ENCODE peak calls at places on chromosomes 7 and 10, in ten cellular contexts. One of them, this sample, is unnamed.

GRCh38 chr10:70756710-70757360 is 28.3 kb downstream of the TBATA start:
- DNase-seq in memory B cell: no peak
- DNase-seq in tibial nerve: no peak
- DNase-seq in cardiac muscle cell: no peak
- DNase-seq in stimulated activated CD4-positive, alpha-beta T cell treated with anti-CD3 and anti-CD28 coated beads, Interleukin-1b, Interleukin-23, amount 100 ng/mL, for 1 hour: no peak
- DNase-seq in non-pigmented ciliary epithelial cell: peak
- DNase-seq in heart right ventricle: no peak
- DNase-seq in activated CD4-positive, alpha-beta T cell treated with anti-CD3 and anti-CD28 coated beads for 48 hours: no peak
- DNase-seq in NCI-H1092: no peak
- DNase-seq in D341Med: no peak
- DNase-seq in this sample: no peak

GRCh38 chr10:112565434-112566053 is 118.5 kb downstream of the VTI1A start:
- DNase-seq in memory B cell: no peak
- DNase-seq in tibial nerve: peak
- DNase-seq in cardiac muscle cell: peak
- DNase-seq in stimulated activated CD4-positive, alpha-beta T cell treated with anti-CD3 and anti-CD28 coated beads, Interleukin-1b, Interleukin-23, amount 100 ng/mL, for 1 hour: no peak
- DNase-seq in non-pigmented ciliary epithelial cell: peak
- DNase-seq in heart right ventricle: no peak
- DNase-seq in activated CD4-positive, alpha-beta T cell treated with anti-CD3 and anti-CD28 coated beads for 48 hours: peak
- DNase-seq in NCI-H1092: peak
- DNase-seq in D341Med: peak
- DNase-seq in this sample: peak

GRCh38 chr7:23072916-23073315 is 32.7 kb upstream of the KLHL7 start:
- DNase-seq in memory B cell: no peak
- DNase-seq in tibial nerve: no peak
- DNase-seq in cardiac muscle cell: peak
- DNase-seq in stimulated activated CD4-positive, alpha-beta T cell treated with anti-CD3 and anti-CD28 coated beads, Interleukin-1b, Interleukin-23, amount 100 ng/mL, for 1 hour: no peak
- DNase-seq in non-pigmented ciliary epithelial cell: no peak
- DNase-seq in heart right ventricle: no peak
- DNase-seq in activated CD4-positive, alpha-beta T cell treated with anti-CD3 and anti-CD28 coated beads for 48 hours: no peak
- DNase-seq in NCI-H1092: no peak
- DNase-seq in D341Med: no peak
- DNase-seq in this sample: no peak

GRCh38 chr10:68871105-68871711 is 29.9 kb upstream of the DDX50 start:
- DNase-seq in memory B cell: no peak
- DNase-seq in tibial nerve: no peak
- DNase-seq in cardiac muscle cell: peak
- DNase-seq in stimulated activated CD4-positive, alpha-beta T cell treated with anti-CD3 and anti-CD28 coated beads, Interleukin-1b, Interleukin-23, amount 100 ng/mL, for 1 hour: no peak
- DNase-seq in non-pigmented ciliary epithelial cell: peak
- DNase-seq in heart right ventricle: no peak
- DNase-seq in activated CD4-positive, alpha-beta T cell treated with anti-CD3 and anti-CD28 coated beads for 48 hours: peak
- DNase-seq in NCI-H1092: peak
- DNase-seq in D341Med: peak
- DNase-seq in this sample: peak

GRCh38 chr7:117800406-117800805 is 72.8 kb downstream of the CTTNBP2 start:
- DNase-seq in memory B cell: no peak
- DNase-seq in tibial nerve: no peak
- DNase-seq in cardiac muscle cell: no peak
- DNase-seq in stimulated activated CD4-positive, alpha-beta T cell treated with anti-CD3 and anti-CD28 coated beads, Interleukin-1b, Interleukin-23, amount 100 ng/mL, for 1 hour: no peak
- DNase-seq in non-pigmented ciliary epithelial cell: no peak
- DNase-seq in heart right ventricle: no peak
- DNase-seq in activated CD4-positive, alpha-beta T cell treated with anti-CD3 and anti-CD28 coated beads for 48 hours: no peak
- DNase-seq in NCI-H1092: no peak
- DNase-seq in D341Med: no peak
- DNase-seq in this sample: no peak

GRCh38 chr10:118564652-118565051 is 30.8 kb downstream of the PRLHR start:
- DNase-seq in memory B cell: no peak
- DNase-seq in tibial nerve: no peak
- DNase-seq in cardiac muscle cell: peak
- DNase-seq in stimulated activated CD4-positive, alpha-beta T cell treated with anti-CD3 and anti-CD28 coated beads, Interleukin-1b, Interleukin-23, amount 100 ng/mL, for 1 hour: no peak
- DNase-seq in non-pigmented ciliary epithelial cell: no peak
- DNase-seq in heart right ventricle: no peak
- DNase-seq in activated CD4-positive, alpha-beta T cell treated with anti-CD3 and anti-CD28 coated beads for 48 hours: no peak
- DNase-seq in NCI-H1092: no peak
- DNase-seq in D341Med: peak
- DNase-seq in this sample: peak

GRCh38 chr10:111249925-111250324 is 173.1 kb downstream of the ADRA2A start:
- DNase-seq in memory B cell: no peak
- DNase-seq in tibial nerve: no peak
- DNase-seq in cardiac muscle cell: no peak
- DNase-seq in stimulated activated CD4-positive, alpha-beta T cell treated with anti-CD3 and anti-CD28 coated beads, Interleukin-1b, Interleukin-23, amount 100 ng/mL, for 1 hour: no peak
- DNase-seq in non-pigmented ciliary epithelial cell: no peak
- DNase-seq in heart right ventricle: no peak
- DNase-seq in activated CD4-positive, alpha-beta T cell treated with anti-CD3 and anti-CD28 coated beads for 48 hours: no peak
- DNase-seq in NCI-H1092: no peak
- DNase-seq in D341Med: no peak
- DNase-seq in this sample: no peak

GRCh38 chr7:103651978-103652377 is 206.0 kb upstream of the SLC26A5 start:
- DNase-seq in memory B cell: no peak
- DNase-seq in tibial nerve: no peak
- DNase-seq in cardiac muscle cell: peak
- DNase-seq in stimulated activated CD4-positive, alpha-beta T cell treated with anti-CD3 and anti-CD28 coated beads, Interleukin-1b, Interleukin-23, amount 100 ng/mL, for 1 hour: no peak
- DNase-seq in non-pigmented ciliary epithelial cell: no peak
- DNase-seq in heart right ventricle: no peak
- DNase-seq in activated CD4-positive, alpha-beta T cell treated with anti-CD3 and anti-CD28 coated beads for 48 hours: no peak
- DNase-seq in NCI-H1092: no peak
- DNase-seq in D341Med: no peak
- DNase-seq in this sample: peak

GRCh38 chr10:33193867-33194521 is 140.5 kb downstream of the NRP1 start:
- DNase-seq in memory B cell: no peak
- DNase-seq in tibial nerve: peak
- DNase-seq in cardiac muscle cell: no peak
- DNase-seq in stimulated activated CD4-positive, alpha-beta T cell treated with anti-CD3 and anti-CD28 coated beads, Interleukin-1b, Interleukin-23, amount 100 ng/mL, for 1 hour: no peak
- DNase-seq in non-pigmented ciliary epithelial cell: no peak
- DNase-seq in heart right ventricle: no peak
- DNase-seq in activated CD4-positive, alpha-beta T cell treated with anti-CD3 and anti-CD28 coated beads for 48 hours: no peak
- DNase-seq in NCI-H1092: no peak
- DNase-seq in D341Med: no peak
- DNase-seq in this sample: no peak

GRCh38 chr7:1422512-1423265 is 36.6 kb downstream of the MICALL2 start:
- DNase-seq in memory B cell: no peak
- DNase-seq in tibial nerve: no peak
- DNase-seq in cardiac muscle cell: no peak
- DNase-seq in stimulated activated CD4-positive, alpha-beta T cell treated with anti-CD3 and anti-CD28 coated beads, Interleukin-1b, Interleukin-23, amount 100 ng/mL, for 1 hour: no peak
- DNase-seq in non-pigmented ciliary epithelial cell: no peak
- DNase-seq in heart right ventricle: no peak
- DNase-seq in activated CD4-positive, alpha-beta T cell treated with anti-CD3 and anti-CD28 coated beads for 48 hours: no peak
- DNase-seq in NCI-H1092: peak
- DNase-seq in D341Med: peak
- DNase-seq in this sample: peak

GRCh38 chr7:129203050-129203741 is 14.8 kb downstream of the SMO start:
- DNase-seq in memory B cell: no peak
- DNase-seq in tibial nerve: no peak
- DNase-seq in cardiac muscle cell: no peak
- DNase-seq in stimulated activated CD4-positive, alpha-beta T cell treated with anti-CD3 and anti-CD28 coated beads, Interleukin-1b, Interleukin-23, amount 100 ng/mL, for 1 hour: no peak
- DNase-seq in non-pigmented ciliary epithelial cell: no peak
- DNase-seq in heart right ventricle: no peak
- DNase-seq in activated CD4-positive, alpha-beta T cell treated with anti-CD3 and anti-CD28 coated beads for 48 hours: no peak
- DNase-seq in NCI-H1092: no peak
- DNase-seq in D341Med: no peak
- DNase-seq in this sample: no peak

GRCh38 chr7:74048999-74049599 is 21.1 kb downstream of the ELN start:
- DNase-seq in memory B cell: no peak
- DNase-seq in tibial nerve: no peak
- DNase-seq in cardiac muscle cell: no peak
- DNase-seq in stimulated activated CD4-positive, alpha-beta T cell treated with anti-CD3 and anti-CD28 coated beads, Interleukin-1b, Interleukin-23, amount 100 ng/mL, for 1 hour: no peak
- DNase-seq in non-pigmented ciliary epithelial cell: no peak
- DNase-seq in heart right ventricle: no peak
- DNase-seq in activated CD4-positive, alpha-beta T cell treated with anti-CD3 and anti-CD28 coated beads for 48 hours: no peak
- DNase-seq in NCI-H1092: no peak
- DNase-seq in D341Med: no peak
- DNase-seq in this sample: no peak

GRCh38 chr7:127654404-127655392 is 2.7 kb downstream of the SND1 start:
- DNase-seq in memory B cell: no peak
- DNase-seq in tibial nerve: no peak
- DNase-seq in cardiac muscle cell: no peak
- DNase-seq in stimulated activated CD4-positive, alpha-beta T cell treated with anti-CD3 and anti-CD28 coated beads, Interleukin-1b, Interleukin-23, amount 100 ng/mL, for 1 hour: no peak
- DNase-seq in non-pigmented ciliary epithelial cell: no peak
- DNase-seq in heart right ventricle: no peak
- DNase-seq in activated CD4-positive, alpha-beta T cell treated with anti-CD3 and anti-CD28 coated beads for 48 hours: no peak
- DNase-seq in NCI-H1092: no peak
- DNase-seq in D341Med: peak
- DNase-seq in this sample: no peak

GRCh38 chr7:116500071-116500853 is 724 bp downstream of the CAV2 start:
- DNase-seq in memory B cell: peak
- DNase-seq in tibial nerve: peak
- DNase-seq in cardiac muscle cell: peak
- DNase-seq in stimulated activated CD4-positive, alpha-beta T cell treated with anti-CD3 and anti-CD28 coated beads, Interleukin-1b, Interleukin-23, amount 100 ng/mL, for 1 hour: no peak
- DNase-seq in non-pigmented ciliary epithelial cell: no peak
- DNase-seq in heart right ventricle: peak
- DNase-seq in activated CD4-positive, alpha-beta T cell treated with anti-CD3 and anti-CD28 coated beads for 48 hours: peak
- DNase-seq in NCI-H1092: no peak
- DNase-seq in D341Med: no peak
- DNase-seq in this sample: no peak

GRCh38 chr7:127699853-127700252 is 47.9 kb downstream of the SND1 start:
- DNase-seq in memory B cell: no peak
- DNase-seq in tibial nerve: no peak
- DNase-seq in cardiac muscle cell: no peak
- DNase-seq in stimulated activated CD4-positive, alpha-beta T cell treated with anti-CD3 and anti-CD28 coated beads, Interleukin-1b, Interleukin-23, amount 100 ng/mL, for 1 hour: no peak
- DNase-seq in non-pigmented ciliary epithelial cell: no peak
- DNase-seq in heart right ventricle: no peak
- DNase-seq in activated CD4-positive, alpha-beta T cell treated with anti-CD3 and anti-CD28 coated beads for 48 hours: no peak
- DNase-seq in NCI-H1092: no peak
- DNase-seq in D341Med: no peak
- DNase-seq in this sample: no peak

GRCh38 chr7:8211725-8212096 is 50.3 kb downstream of the ICA1 start:
- DNase-seq in memory B cell: no peak
- DNase-seq in tibial nerve: no peak
- DNase-seq in cardiac muscle cell: peak
- DNase-seq in stimulated activated CD4-positive, alpha-beta T cell treated with anti-CD3 and anti-CD28 coated beads, Interleukin-1b, Interleukin-23, amount 100 ng/mL, for 1 hour: no peak
- DNase-seq in non-pigmented ciliary epithelial cell: no peak
- DNase-seq in heart right ventricle: no peak
- DNase-seq in activated CD4-positive, alpha-beta T cell treated with anti-CD3 and anti-CD28 coated beads for 48 hours: no peak
- DNase-seq in NCI-H1092: no peak
- DNase-seq in D341Med: no peak
- DNase-seq in this sample: no peak

GRCh38 chr10:133131053-133131452 is 29.0 kb upstream of the KNDC1 start:
- DNase-seq in memory B cell: no peak
- DNase-seq in tibial nerve: no peak
- DNase-seq in cardiac muscle cell: no peak
- DNase-seq in stimulated activated CD4-positive, alpha-beta T cell treated with anti-CD3 and anti-CD28 coated beads, Interleukin-1b, Interleukin-23, amount 100 ng/mL, for 1 hour: no peak
- DNase-seq in non-pigmented ciliary epithelial cell: no peak
- DNase-seq in heart right ventricle: no peak
- DNase-seq in activated CD4-positive, alpha-beta T cell treated with anti-CD3 and anti-CD28 coated beads for 48 hours: no peak
- DNase-seq in NCI-H1092: no peak
- DNase-seq in D341Med: peak
- DNase-seq in this sample: no peak

GRCh38 chr10:8221481-8221880 is 167.0 kb downstream of the GATA3 start:
- DNase-seq in memory B cell: no peak
- DNase-seq in tibial nerve: peak
- DNase-seq in cardiac muscle cell: no peak
- DNase-seq in stimulated activated CD4-positive, alpha-beta T cell treated with anti-CD3 and anti-CD28 coated beads, Interleukin-1b, Interleukin-23, amount 100 ng/mL, for 1 hour: no peak
- DNase-seq in non-pigmented ciliary epithelial cell: no peak
- DNase-seq in heart right ventricle: no peak
- DNase-seq in activated CD4-positive, alpha-beta T cell treated with anti-CD3 and anti-CD28 coated beads for 48 hours: no peak
- DNase-seq in NCI-H1092: no peak
- DNase-seq in D341Med: no peak
- DNase-seq in this sample: no peak

GRCh38 chr7:114825423-114825951 is 96.4 kb upstream of the MDFIC start:
- DNase-seq in memory B cell: no peak
- DNase-seq in tibial nerve: no peak
- DNase-seq in cardiac muscle cell: no peak
- DNase-seq in stimulated activated CD4-positive, alpha-beta T cell treated with anti-CD3 and anti-CD28 coated beads, Interleukin-1b, Interleukin-23, amount 100 ng/mL, for 1 hour: peak
- DNase-seq in non-pigmented ciliary epithelial cell: no peak
- DNase-seq in heart right ventricle: no peak
- DNase-seq in activated CD4-positive, alpha-beta T cell treated with anti-CD3 and anti-CD28 coated beads for 48 hours: peak
- DNase-seq in NCI-H1092: no peak
- DNase-seq in D341Med: no peak
- DNase-seq in this sample: no peak

GRCh38 chr10:102400061-102400460 is 4.6 kb downstream of the NFKB2 start:
- DNase-seq in memory B cell: no peak
- DNase-seq in tibial nerve: no peak
- DNase-seq in cardiac muscle cell: no peak
- DNase-seq in stimulated activated CD4-positive, alpha-beta T cell treated with anti-CD3 and anti-CD28 coated beads, Interleukin-1b, Interleukin-23, amount 100 ng/mL, for 1 hour: no peak
- DNase-seq in non-pigmented ciliary epithelial cell: no peak
- DNase-seq in heart right ventricle: no peak
- DNase-seq in activated CD4-positive, alpha-beta T cell treated with anti-CD3 and anti-CD28 coated beads for 48 hours: no peak
- DNase-seq in NCI-H1092: no peak
- DNase-seq in D341Med: no peak
- DNase-seq in this sample: no peak

GRCh38 chr10:93995598-93996271 is 2.0 kb downstream of the PLCE1 start:
- DNase-seq in memory B cell: no peak
- DNase-seq in tibial nerve: no peak
- DNase-seq in cardiac muscle cell: no peak
- DNase-seq in stimulated activated CD4-positive, alpha-beta T cell treated with anti-CD3 and anti-CD28 coated beads, Interleukin-1b, Interleukin-23, amount 100 ng/mL, for 1 hour: no peak
- DNase-seq in non-pigmented ciliary epithelial cell: no peak
- DNase-seq in heart right ventricle: no peak
- DNase-seq in activated CD4-positive, alpha-beta T cell treated with anti-CD3 and anti-CD28 coated beads for 48 hours: no peak
- DNase-seq in NCI-H1092: no peak
- DNase-seq in D341Med: no peak
- DNase-seq in this sample: no peak

GRCh38 chr7:94696981-94697670 is 41.2 kb upstream of the SGCE start:
- DNase-seq in memory B cell: no peak
- DNase-seq in tibial nerve: peak
- DNase-seq in cardiac muscle cell: no peak
- DNase-seq in stimulated activated CD4-positive, alpha-beta T cell treated with anti-CD3 and anti-CD28 coated beads, Interleukin-1b, Interleukin-23, amount 100 ng/mL, for 1 hour: no peak
- DNase-seq in non-pigmented ciliary epithelial cell: peak
- DNase-seq in heart right ventricle: no peak
- DNase-seq in activated CD4-positive, alpha-beta T cell treated with anti-CD3 and anti-CD28 coated beads for 48 hours: no peak
- DNase-seq in NCI-H1092: no peak
- DNase-seq in D341Med: no peak
- DNase-seq in this sample: no peak